ENCODE peak calls at places on chromosomes 5 and 9, in five cellular contexts. One of them, this sample, is unnamed.

GRCh38 chr9:134366223-134367031 is 40.2 kb downstream of the RXRA start:
- DNase-seq in GM23248: peak; percentile 97
- DNase-seq in A673: peak; percentile 94
- DNase-seq in cardiac muscle cell: no peak
- DNase-seq in adipocyte: peak; percentile 97
- DNase-seq in this sample: peak; percentile 88

GRCh38 chr5:178116406-178116885 is 3.1 kb downstream of the N4BP3 start:
- DNase-seq in GM23248: no peak
- DNase-seq in A673: peak; percentile 22
- DNase-seq in cardiac muscle cell: peak; percentile 44
- DNase-seq in adipocyte: no peak
- DNase-seq in this sample: no peak

GRCh38 chr9:97786341-97786740 is 66.7 kb upstream of the FOXE1 start:
- DNase-seq in GM23248: peak; percentile 51
- DNase-seq in A673: peak; percentile 21
- DNase-seq in cardiac muscle cell: no peak
- DNase-seq in adipocyte: peak; percentile 33
- DNase-seq in this sample: no peak

GRCh38 chr5:148002471-148002870 is 61.3 kb upstream of the SPINK5 start:
- DNase-seq in GM23248: no peak
- DNase-seq in A673: no peak
- DNase-seq in cardiac muscle cell: no peak
- DNase-seq in adipocyte: no peak
- DNase-seq in this sample: no peak

GRCh38 chr5:134149571-134150303 is 27.0 kb downstream of the SKP1 start:
- DNase-seq in GM23248: peak; percentile 12
- DNase-seq in A673: no peak
- DNase-seq in cardiac muscle cell: no peak
- DNase-seq in adipocyte: no peak
- DNase-seq in this sample: no peak

GRCh38 chr5:103514381-103514780 is 48.2 kb downstream of the NUDT12 start:
- DNase-seq in GM23248: no peak
- DNase-seq in A673: no peak
- DNase-seq in cardiac muscle cell: no peak
- DNase-seq in adipocyte: no peak
- DNase-seq in this sample: no peak

GRCh38 chr9:134455951-134456739 is 129.9 kb downstream of the RXRA start:
- DNase-seq in GM23248: peak; percentile 99
- DNase-seq in A673: peak; percentile 94
- DNase-seq in cardiac muscle cell: no peak
- DNase-seq in adipocyte: peak; percentile 99
- DNase-seq in this sample: peak; percentile 99

GRCh38 chr9:130445268-130445983 is 665 bp downstream of the ASS1 start:
- DNase-seq in GM23248: peak; percentile 83
- DNase-seq in A673: no peak
- DNase-seq in cardiac muscle cell: no peak
- DNase-seq in adipocyte: peak; percentile 84
- DNase-seq in this sample: peak; percentile 55

GRCh38 chr5:159937580-159937979 is 21.3 kb downstream of the ADRA1B start:
- DNase-seq in GM23248: no peak
- DNase-seq in A673: no peak
- DNase-seq in cardiac muscle cell: no peak
- DNase-seq in adipocyte: no peak
- DNase-seq in this sample: no peak

GRCh38 chr5:128842241-128842640 is 123.0 kb upstream of the SLC27A6 start:
- DNase-seq in GM23248: no peak
- DNase-seq in A673: no peak
- DNase-seq in cardiac muscle cell: no peak
- DNase-seq in adipocyte: peak; percentile 59
- DNase-seq in this sample: no peak

GRCh38 chr5:25688156-25688555 is 1043.4 kb upstream of the CDH10 start:
- DNase-seq in GM23248: no peak
- DNase-seq in A673: no peak
- DNase-seq in cardiac muscle cell: no peak
- DNase-seq in adipocyte: no peak
- DNase-seq in this sample: no peak

GRCh38 chr9:86600291-86600690 is 246.1 kb upstream of the TUT7 start:
- DNase-seq in GM23248: peak; percentile 48
- DNase-seq in A673: peak; percentile 69
- DNase-seq in cardiac muscle cell: no peak
- DNase-seq in adipocyte: peak; percentile 23
- DNase-seq in this sample: peak; percentile 69

GRCh38 chr5:121285861-121286527 is 565.7 kb upstream of the FTMT start:
- DNase-seq in GM23248: peak; percentile 42
- DNase-seq in A673: no peak
- DNase-seq in cardiac muscle cell: no peak
- DNase-seq in adipocyte: peak; percentile 4
- DNase-seq in this sample: peak; percentile 56

GRCh38 chr5:17343675-17344074 is 126.2 kb downstream of the BASP1 start:
- DNase-seq in GM23248: peak; percentile 79
- DNase-seq in A673: peak; percentile 69
- DNase-seq in cardiac muscle cell: no peak
- DNase-seq in adipocyte: peak; percentile 82
- DNase-seq in this sample: peak; percentile 94

GRCh38 chr9:7542648-7543165 is 256.9 kb downstream of the DMAC1 start:
- DNase-seq in GM23248: no peak
- DNase-seq in A673: no peak
- DNase-seq in cardiac muscle cell: no peak
- DNase-seq in adipocyte: no peak
- DNase-seq in this sample: no peak

GRCh38 chr9:124202447-124202971 is 55.2 kb upstream of the NEK6 start:
- DNase-seq in GM23248: no peak
- DNase-seq in A673: no peak
- DNase-seq in cardiac muscle cell: peak; percentile 46
- DNase-seq in adipocyte: no peak
- DNase-seq in this sample: no peak

GRCh38 chr5:79774171-79774854 is 84.7 kb downstream of the CMYA5 start:
- DNase-seq in GM23248: peak; percentile 59
- DNase-seq in A673: peak; percentile 81
- DNase-seq in cardiac muscle cell: peak; percentile 64
- DNase-seq in adipocyte: peak; percentile 23
- DNase-seq in this sample: peak; percentile 77

GRCh38 chr9:95027914-95028854 is 289.3 kb downstream of the FANCC start:
- DNase-seq in GM23248: no peak
- DNase-seq in A673: no peak
- DNase-seq in cardiac muscle cell: no peak
- DNase-seq in adipocyte: no peak
- DNase-seq in this sample: no peak

GRCh38 chr5:68290260-68290674 is 74.7 kb downstream of the PIK3R1 start:
- DNase-seq in GM23248: peak; percentile 70
- DNase-seq in A673: peak; percentile 68
- DNase-seq in cardiac muscle cell: peak; percentile 68
- DNase-seq in adipocyte: peak; percentile 60
- DNase-seq in this sample: peak; percentile 56

GRCh38 chr5:115583474-115583873 is 18.8 kb downstream of the TICAM2 start:
- DNase-seq in GM23248: peak; percentile 93
- DNase-seq in A673: no peak
- DNase-seq in cardiac muscle cell: no peak
- DNase-seq in adipocyte: peak; percentile 65
- DNase-seq in this sample: peak; percentile 95

GRCh38 chr9:111969061-111969460 is 72.4 kb downstream of the UGCG start:
- DNase-seq in GM23248: peak; percentile 43
- DNase-seq in A673: no peak
- DNase-seq in cardiac muscle cell: no peak
- DNase-seq in adipocyte: peak; percentile 55
- DNase-seq in this sample: peak; percentile 94

GRCh38 chr9:92589918-92590317 is 54.1 kb upstream of the ECM2 start:
- DNase-seq in GM23248: no peak
- DNase-seq in A673: no peak
- DNase-seq in cardiac muscle cell: no peak
- DNase-seq in adipocyte: no peak
- DNase-seq in this sample: no peak

GRCh38 chr9:134619456-134619982 is 22.1 kb upstream of the COL5A1 start:
- DNase-seq in GM23248: no peak
- DNase-seq in A673: no peak
- DNase-seq in cardiac muscle cell: no peak
- DNase-seq in adipocyte: no peak
- DNase-seq in this sample: no peak

GRCh38 chr5:6714221-6715041 is 1.2 kb downstream of the TENT4A start:
- DNase-seq in GM23248: peak; percentile 69
- DNase-seq in A673: peak; percentile 31
- DNase-seq in cardiac muscle cell: peak; percentile 50
- DNase-seq in adipocyte: peak; percentile 71
- DNase-seq in this sample: no peak

GRCh38 chr5:134124289-134125194 is 10.1 kb downstream of the TCF7 start:
- DNase-seq in GM23248: peak; percentile 93
- DNase-seq in A673: no peak
- DNase-seq in cardiac muscle cell: no peak
- DNase-seq in adipocyte: no peak
- DNase-seq in this sample: peak; percentile 95

GRCh38 chr5:103772248-103772647 is 209.7 kb upstream of the NUDT12 start:
- DNase-seq in GM23248: no peak
- DNase-seq in A673: no peak
- DNase-seq in cardiac muscle cell: no peak
- DNase-seq in adipocyte: no peak
- DNase-seq in this sample: no peak

GRCh38 chr9:114503522-114504340 is 1.5 kb downstream of the WHRN start:
- DNase-seq in GM23248: no peak
- DNase-seq in A673: no peak
- DNase-seq in cardiac muscle cell: no peak
- DNase-seq in adipocyte: no peak
- DNase-seq in this sample: no peak

GRCh38 chr9:112881366-112881765 is 9.3 kb downstream of the SLC46A2 start:
- DNase-seq in GM23248: peak; percentile 92
- DNase-seq in A673: no peak
- DNase-seq in cardiac muscle cell: no peak
- DNase-seq in adipocyte: peak; percentile 29
- DNase-seq in this sample: peak; percentile 83

GRCh38 chr5:140322751-140323731 is 20.1 kb upstream of the PFDN1 start:
- DNase-seq in GM23248: peak; percentile 95
- DNase-seq in A673: no peak
- DNase-seq in cardiac muscle cell: no peak
- DNase-seq in adipocyte: peak; percentile 65
- DNase-seq in this sample: peak; percentile 94

GRCh38 chr5:157714480-157714879 is 16.7 kb upstream of the THG1L start:
- DNase-seq in GM23248: peak; percentile 22
- DNase-seq in A673: no peak
- DNase-seq in cardiac muscle cell: no peak
- DNase-seq in adipocyte: no peak
- DNase-seq in this sample: peak; percentile 7

GRCh38 chr9:135136991-135137390 is 49.5 kb downstream of the OLFM1 start:
- DNase-seq in GM23248: no peak
- DNase-seq in A673: no peak
- DNase-seq in cardiac muscle cell: no peak
- DNase-seq in adipocyte: no peak
- DNase-seq in this sample: no peak

GRCh38 chr5:33319841-33320240 is 120.9 kb upstream of the TARS1 start:
- DNase-seq in GM23248: peak; percentile 44
- DNase-seq in A673: no peak
- DNase-seq in cardiac muscle cell: no peak
- DNase-seq in adipocyte: no peak
- DNase-seq in this sample: peak; percentile 88

GRCh38 chr5:126046996-126047395 is 376.2 kb upstream of the GRAMD2B start:
- DNase-seq in GM23248: no peak
- DNase-seq in A673: no peak
- DNase-seq in cardiac muscle cell: no peak
- DNase-seq in adipocyte: no peak
- DNase-seq in this sample: no peak

GRCh38 chr5:126046275-126046674 is 376.9 kb upstream of the GRAMD2B start:
- DNase-seq in GM23248: no peak
- DNase-seq in A673: no peak
- DNase-seq in cardiac muscle cell: no peak
- DNase-seq in adipocyte: no peak
- DNase-seq in this sample: no peak

GRCh38 chr5:126043684-126044083 is 379.5 kb upstream of the GRAMD2B start:
- DNase-seq in GM23248: no peak
- DNase-seq in A673: no peak
- DNase-seq in cardiac muscle cell: no peak
- DNase-seq in adipocyte: no peak
- DNase-seq in this sample: no peak

GRCh38 chr5:126044111-126044668 is 379.0 kb upstream of the GRAMD2B start:
- DNase-seq in GM23248: peak; percentile 40
- DNase-seq in A673: no peak
- DNase-seq in cardiac muscle cell: peak; percentile 85
- DNase-seq in adipocyte: peak; percentile 29
- DNase-seq in this sample: no peak

GRCh38 chr5:126044931-126045565 is 378.2 kb upstream of the GRAMD2B start:
- DNase-seq in GM23248: no peak
- DNase-seq in A673: no peak
- DNase-seq in cardiac muscle cell: no peak
- DNase-seq in adipocyte: peak; percentile 36
- DNase-seq in this sample: no peak
- H3K4me3 ChIP-seq in GM23248: no peak overlapping the region
- H3K4me3 ChIP-seq in A673: no peak overlapping the region
- H3K4me3 ChIP-seq in cardiac muscle cell: no peak overlapping the region
- H3K4me3 ChIP-seq in adipocyte: no peak overlapping the region
- H3K4me3 ChIP-seq in this sample: no peak overlapping the region

GRCh38 chr5:14713476-14714384 is 49.2 kb downstream of the OTULIN start:
- DNase-seq in GM23248: no peak
- DNase-seq in A673: no peak
- DNase-seq in cardiac muscle cell: no peak
- DNase-seq in adipocyte: no peak
- DNase-seq in this sample: no peak
- H3K4me3 ChIP-seq in GM23248: no peak overlapping the region
- H3K4me3 ChIP-seq in A673: no peak overlapping the region
- H3K4me3 ChIP-seq in cardiac muscle cell: no peak overlapping the region
- H3K4me3 ChIP-seq in adipocyte: no peak overlapping the region
- H3K4me3 ChIP-seq in this sample: no peak overlapping the region

GRCh38 chr9:93617273-93617672 is 40.9 kb downstream of the PHF2 start:
- DNase-seq in GM23248: no peak
- DNase-seq in A673: no peak
- DNase-seq in cardiac muscle cell: no peak
- DNase-seq in adipocyte: no peak
- DNase-seq in this sample: no peak
- H3K4me3 ChIP-seq in GM23248: no peak overlapping the region
- H3K4me3 ChIP-seq in A673: no peak overlapping the region
- H3K4me3 ChIP-seq in cardiac muscle cell: no peak overlapping the region
- H3K4me3 ChIP-seq in adipocyte: no peak overlapping the region
- H3K4me3 ChIP-seq in this sample: no peak overlapping the region

DNA sequence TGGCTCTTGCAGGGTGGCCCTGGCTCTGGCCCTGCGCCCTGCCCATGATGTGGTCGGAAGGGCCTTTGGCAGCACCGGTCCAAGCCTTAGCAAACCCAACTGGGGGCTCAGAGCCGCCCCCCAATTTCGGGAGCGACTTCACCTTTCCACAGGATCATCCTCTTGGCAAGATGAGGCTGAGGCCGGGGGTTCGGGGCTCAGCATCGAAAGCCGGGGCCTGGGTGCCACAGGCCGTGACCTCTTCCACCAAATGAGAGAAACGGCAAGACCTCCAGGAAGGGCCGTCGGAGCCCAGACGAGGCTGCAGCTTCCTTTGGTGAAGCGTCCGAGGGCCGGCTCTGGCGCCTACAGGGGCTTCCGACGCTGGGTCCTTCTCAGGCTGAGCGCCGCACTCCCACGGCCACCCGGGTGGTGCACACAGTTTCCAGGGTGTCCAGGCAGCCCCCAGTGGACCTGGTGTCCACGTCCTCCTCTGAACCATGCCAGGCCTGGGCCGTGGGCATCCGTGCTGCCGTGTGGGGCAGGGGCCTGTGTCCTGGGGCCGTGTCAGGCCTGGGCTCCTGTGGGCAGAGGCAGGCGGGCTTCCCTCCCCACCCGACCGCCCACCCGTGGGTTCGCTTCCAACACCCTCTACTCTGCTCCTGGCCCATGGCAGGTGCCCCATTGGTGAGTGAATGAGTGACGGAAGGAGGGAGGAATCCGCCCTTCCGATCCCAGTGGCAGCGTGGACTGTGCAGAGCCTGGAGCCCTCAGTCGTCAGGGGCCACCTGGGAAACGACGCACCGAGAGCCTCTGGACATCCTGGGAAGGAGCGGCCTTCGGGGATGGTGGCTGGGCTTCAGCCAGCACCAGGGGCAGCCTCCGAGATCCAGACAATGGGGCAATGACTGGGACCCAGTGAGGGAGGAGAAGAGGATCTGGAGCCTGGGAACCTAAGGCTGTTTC is 5.2 kb upstream of the AGPAT2 start:
- DNase-seq in GM23248: no peak
- DNase-seq in A673: no peak
- DNase-seq in cardiac muscle cell: no peak
- DNase-seq in adipocyte: no peak
- DNase-seq in this sample: no peak
- H3K4me3 ChIP-seq in GM23248: no peak overlapping the region
- H3K4me3 ChIP-seq in A673: no peak overlapping the region
- H3K4me3 ChIP-seq in cardiac muscle cell: no peak overlapping the region
- H3K4me3 ChIP-seq in adipocyte: no peak overlapping the region
- H3K4me3 ChIP-seq in this sample: no peak overlapping the region

This sample was measured in fibroblast of mammary gland.